ENCODE peak calls at places on chromosomes 6 and 20, in six cellular contexts. T, H, G, M, K and Y are unnamed samples.

GRCh38 chr6:45419574-45420082 is 41.9 kb upstream of the SUPT3H start:
- DNase-seq in K (peak), G (peak), T (peak), M (peak), H (peak), Y (peak)

GRCh38 chr6:112037783-112038216 is 16.1 kb upstream of the CCN6 start:
- DNase-seq in K (peak), T (no peak), H (peak), M (peak), G (peak), Y (peak)

GRCh38 chr6:109279628-109280027 is 102.6 kb downstream of the CD164 start:
- DNase-seq in H (no peak), K (no peak), T (no peak), M (no peak), G (no peak), Y (no peak)

GRCh38 chr6:157235600-157236039 is 87.7 kb downstream of the TMEM242 start:
- DNase-seq in H (peak), M (no peak), G (peak), T (no peak), K (peak), Y (peak)

GRCh38 chr6:47700051-47700450 is 1.7 kb downstream of the ADGRF4 start:
- DNase-seq in M (no peak), K (peak), H (peak), G (peak), T (no peak), Y (peak)

GRCh38 chr6:157209865-157210530 is 113.3 kb downstream of the TMEM242 start:
- DNase-seq in H (no peak), T (no peak), G (no peak), K (no peak), M (no peak), Y (no peak)

GRCh38 chr6:34414999-34415858 is 10.6 kb downstream of the RPS10 start:
- DNase-seq in G (peak), H (no peak), M (peak), T (peak), K (peak), Y (peak)

GRCh38 chr6:166435574-166435973 is 52.8 kb upstream of the MPC1 start:
- DNase-seq in H (no peak), T (no peak), G (peak), M (no peak), K (no peak), Y (no peak)

GRCh38 chr20:14445902-14446301 is 108.5 kb upstream of the FLRT3 start:
- DNase-seq in T (no peak), H (no peak), G (peak), K (no peak), M (no peak), Y (peak)

GRCh38 chr6:31004285-31004684 is 6.0 kb upstream of the MUC22 start:
- DNase-seq in G (peak), T (no peak), H (no peak), M (no peak), K (peak), Y (no peak)

GRCh38 chr6:109944448-109944847 is 33.7 kb upstream of the GPR6 start:
- DNase-seq in K (no peak), G (peak), H (no peak), T (no peak), M (no peak), Y (no peak)

GRCh38 chr6:26175428-26176181 is 88.4 kb downstream of the HFE start:
- DNase-seq in K (peak), H (no peak), G (peak), M (no peak), T (peak), Y (peak)

GRCh38 chr6:16651871-16652270 is 109.4 kb downstream of the ATXN1 start:
- DNase-seq in K (no peak), T (no peak), M (no peak), H (no peak), G (peak), Y (no peak)

GRCh38 chr20:2652724-2653510 is 485 bp downstream of the NOP56 start:
- DNase-seq in M (no peak), G (peak), T (peak), H (no peak), K (no peak), Y (no peak)
- H3K4me3 ChIP-seq in M (peak), G (peak), T (peak), H (peak), K (peak), Y (peak)

DNA sequence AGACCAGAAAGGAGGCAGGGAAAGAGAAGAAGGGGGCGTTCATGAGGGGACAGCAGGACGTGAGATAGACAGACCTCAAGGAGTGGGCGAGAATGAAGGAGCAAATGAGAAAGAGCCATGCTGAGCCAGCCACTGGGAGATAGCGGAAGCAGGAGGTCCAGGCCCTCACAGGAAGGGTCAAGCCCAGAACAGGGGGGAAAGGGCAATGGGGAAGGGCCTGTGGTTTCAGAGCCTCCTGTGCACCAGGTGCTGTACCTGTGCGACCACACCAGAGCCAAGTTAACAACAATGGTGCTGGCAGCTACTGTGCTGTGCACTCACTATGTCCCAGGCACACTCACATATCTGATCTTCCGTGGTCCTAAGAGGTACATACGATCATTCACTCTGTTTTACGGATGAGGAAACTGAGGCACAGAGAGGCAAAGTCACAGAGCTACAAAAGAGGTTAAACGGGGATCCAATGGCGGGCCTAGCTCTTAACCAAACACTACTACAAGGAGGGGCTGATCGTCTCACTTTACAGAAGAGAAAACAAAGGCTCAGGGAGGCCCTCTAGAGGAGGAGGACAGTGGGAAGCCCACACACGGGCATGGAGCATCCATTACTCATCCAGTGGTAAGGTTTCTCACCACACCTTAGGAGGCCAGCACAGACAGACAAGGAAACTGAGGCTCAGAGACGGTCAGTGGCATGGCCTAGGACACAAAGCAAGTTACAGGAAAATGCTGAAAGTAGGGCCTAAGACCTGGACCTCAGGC is 129.1 kb downstream of the PREX1 start:
- DNase-seq in G (no peak), H (no peak), K (no peak), M (no peak), T (peak), Y (no peak)
- TF ChIP-seq CTCF in G (no peak), H (no peak), K (peak), M (no peak), T (peak), Y (no peak)

DNA sequence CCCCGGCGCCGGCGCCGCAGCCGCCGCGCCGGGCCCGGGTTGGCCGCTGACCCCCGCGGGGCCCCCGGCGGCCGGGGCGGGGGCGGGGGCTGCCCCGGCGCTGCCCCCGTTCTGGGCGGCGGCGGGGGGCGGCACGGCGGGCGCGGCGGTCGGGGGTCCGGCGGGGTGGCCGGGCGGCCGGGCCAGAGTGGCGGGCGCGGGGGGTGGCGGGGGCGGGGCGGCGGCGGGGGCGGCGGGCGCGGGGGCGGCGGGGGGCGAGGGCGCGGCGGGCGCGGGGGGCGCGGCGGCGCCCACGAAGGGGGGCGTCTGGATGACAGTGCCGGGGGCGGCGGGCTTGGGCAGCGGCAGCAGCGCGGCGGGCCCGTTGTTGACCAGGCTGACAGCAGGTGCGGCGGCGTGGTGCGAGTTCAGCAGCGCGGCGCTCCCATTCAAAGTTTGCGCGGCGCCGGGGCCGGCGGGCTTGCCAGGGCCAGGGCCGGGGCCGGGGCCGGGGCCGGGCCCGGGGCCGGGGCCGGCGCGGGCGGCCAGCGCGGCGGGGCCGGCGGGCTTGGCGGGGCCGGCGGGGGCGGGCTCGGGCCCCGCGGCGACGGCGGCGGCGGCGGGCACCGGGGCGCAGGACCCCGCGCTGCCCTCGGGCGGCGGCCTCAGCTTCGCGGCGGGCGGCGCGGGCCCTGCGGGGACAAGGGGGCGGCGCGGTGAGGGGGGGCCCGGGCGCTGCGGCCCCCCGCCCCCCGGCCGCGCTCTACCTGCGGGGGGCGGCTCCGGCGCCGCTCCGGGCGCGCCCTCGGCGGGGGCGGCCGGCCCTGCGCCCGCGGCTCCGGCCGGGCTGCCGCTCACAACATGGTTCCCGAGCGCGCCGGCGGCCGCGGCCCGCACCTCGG is 653 bp downstream of the TAF4 start:
- DNase-seq in M (no peak), G (no peak), H (no peak), K (no peak), T (peak), Y (no peak)
- H3K4me3 ChIP-seq in M (peak), G (peak), H (peak), K (no peak), T (peak), Y (peak)

DNA sequence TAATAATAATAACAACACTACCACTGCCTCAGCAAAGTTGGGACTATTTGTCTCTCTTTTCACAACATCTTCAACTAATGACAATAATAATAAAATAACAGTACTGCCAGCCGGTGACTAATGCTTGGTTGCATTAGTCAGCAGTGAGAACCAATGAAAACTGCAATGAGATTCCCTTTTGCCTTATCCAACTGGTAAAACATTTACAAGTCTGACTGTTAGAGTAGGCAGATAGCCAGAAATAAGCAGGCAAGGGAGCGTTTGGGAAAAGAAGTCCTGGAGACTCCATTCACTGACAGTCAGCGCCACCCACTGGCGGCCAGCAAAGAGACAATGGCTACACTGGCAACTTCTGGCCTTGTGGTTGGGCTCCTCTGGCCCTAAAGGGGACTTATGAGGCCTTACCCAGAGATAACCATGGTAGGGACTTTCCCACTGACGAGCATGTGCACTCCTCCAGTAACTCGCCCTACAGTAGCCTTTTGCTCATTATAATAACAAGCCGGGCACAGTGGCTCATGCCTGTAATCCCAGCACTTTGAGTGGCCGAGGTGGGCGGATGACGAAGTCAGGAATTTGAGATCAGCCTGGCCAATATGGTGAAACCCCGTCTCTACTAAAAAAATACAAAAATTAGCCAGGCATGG is 3.4 kb upstream of the NSFL1C start:
- DNase-seq in T (peak), M (peak), G (peak), K (peak), H (peak), Y (peak)
- TF ChIP-seq CTCF in T (peak), M (peak), G (peak), K (peak), H (peak), Y (peak)

GRCh38 chr6:145373826-145374225 is 361.5 kb downstream of the EPM2A start:
- DNase-seq in T (no peak), M (no peak), H (no peak), K (no peak), G (no peak), Y (no peak)

GRCh38 chr6:145374566-145374965 is 360.8 kb downstream of the EPM2A start:
- DNase-seq in G (peak), H (no peak), M (no peak), K (no peak), T (no peak), Y (no peak)

GRCh38 chr6:145368075-145368474 is 367.2 kb downstream of the EPM2A start:
- DNase-seq in M (no peak), K (no peak), T (no peak), H (no peak), G (no peak), Y (peak)

GRCh38 chr6:145370559-145370958 is 364.8 kb downstream of the EPM2A start:
- DNase-seq in G (no peak), H (no peak), M (no peak), T (no peak), K (no peak), Y (no peak)

GRCh38 chr6:145372671-145373123 is 362.6 kb downstream of the EPM2A start:
- DNase-seq in K (peak), H (no peak), G (peak), T (no peak), M (no peak), Y (peak)
- H3K4me3 ChIP-seq in K (peak), H (no peak), G (no peak), T (no peak), M (no peak), Y (no peak)

DNA sequence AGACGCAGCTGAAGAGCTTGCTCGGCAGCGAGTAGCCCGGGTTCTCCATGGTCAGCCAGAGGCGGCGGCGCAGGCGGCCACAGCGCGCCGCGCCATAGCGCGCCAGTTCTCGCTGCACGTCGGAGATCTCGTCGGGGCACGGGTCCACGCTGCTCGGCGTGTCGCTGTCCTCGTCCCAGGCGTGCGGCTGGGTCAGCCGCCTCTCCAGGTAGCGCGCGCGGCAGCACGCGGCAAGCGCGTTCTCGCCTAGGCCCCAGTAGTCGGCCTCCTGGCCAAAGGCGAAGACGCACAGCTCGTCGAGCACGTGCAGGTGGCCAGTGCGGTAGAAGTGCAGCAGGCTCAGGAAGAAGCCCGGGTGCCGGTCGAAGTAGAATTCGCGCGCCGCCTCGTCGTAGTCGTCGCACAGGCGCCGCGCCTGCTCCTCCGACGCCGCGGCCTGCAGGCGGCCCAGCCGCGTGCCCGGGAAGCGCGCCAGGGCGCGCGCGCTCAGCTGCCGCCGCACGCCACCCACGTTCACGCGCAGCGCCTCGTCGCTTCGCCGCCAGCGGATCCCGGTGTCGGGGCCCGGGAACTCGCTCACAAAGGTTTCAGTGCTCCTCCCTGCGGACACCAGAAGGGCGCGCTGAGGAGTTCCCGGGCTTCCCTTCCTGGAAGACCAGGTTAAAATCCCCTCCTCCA is 2.7 kb downstream of the KCNS1 start:
- DNase-seq in T (no peak), G (peak), K (peak), M (no peak), H (no peak), Y (peak)
- TF ChIP-seq CTCF in T (no peak), G (peak), K (peak), M (no peak), H (no peak), Y (no peak)